ENCODE peak calls at places on chromosomes 2 and 18, in four cellular contexts. W is GM10248, Y is coronary artery, R is foreskin fibroblast. C is an unnamed sample.

GRCh38 chr2:20584045-20584636 is 66.8 kb downstream of the HS1BP3 start:
- DNase-seq in Y (no peak), R (peak; percentile 91), W (no peak), C (no peak)

GRCh38 chr2:230224458-230224857 is 1.1 kb upstream of the SP140 start:
- DNase-seq in R (no peak), W (no peak), Y (no peak), C (no peak)

GRCh38 chr2:9760069-9760910 is 83.0 kb upstream of the TAF1B start:
- DNase-seq in Y (no peak), W (no peak), R (no peak), C (no peak)

GRCh38 chr18:48018806-48019295 is 88.4 kb upstream of the SMAD2 start:
- DNase-seq in W (no peak), R (no peak), Y (peak; percentile 5), C (no peak)

GRCh38 chr2:238763471-238763995 is 84.4 kb upstream of the TWIST2 start:
- DNase-seq in R (no peak), W (no peak), Y (no peak), C (no peak)

GRCh38 chr2:68799615-68800400 is 65.2 kb downstream of the ARHGAP25 start:
- DNase-seq in R (no peak), W (no peak), Y (no peak), C (no peak)

GRCh38 chr2:147789720-147790119 is 55.1 kb upstream of the ACVR2A start:
- DNase-seq in R (peak; percentile 54), W (no peak), Y (no peak), C (no peak)

GRCh38 chr2:47389692-47390091 is 13.3 kb upstream of the MSH2 start:
- DNase-seq in Y (no peak), R (no peak), W (no peak), C (no peak)

GRCh38 chr2:169776483-169776802 is 22.2 kb upstream of the SSB start:
- DNase-seq in W (no peak), Y (no peak), R (no peak), C (no peak)

GRCh38 chr18:79802298-79802697 is 4.6 kb downstream of the KCNG2 start:
- DNase-seq in R (no peak), Y (no peak), W (no peak), C (no peak)

GRCh38 chr2:230106771-230107170 is 38.0 kb upstream of the SLC16A14 start:
- DNase-seq in W (no peak), Y (no peak), R (no peak), C (no peak)

GRCh38 chr2:169933124-169933711 is 106.0 kb downstream of the UBR3 start:
- DNase-seq in Y (no peak), R (peak; percentile 32), W (peak; percentile 33), C (no peak)

GRCh38 chr2:185137700-185138099 is 539.4 kb downstream of the ZNF804A start:
- DNase-seq in W (no peak), R (no peak), Y (no peak), C (no peak)

GRCh38 chr2:213766465-213766891 is 482.2 kb downstream of the SPAG16 start:
- DNase-seq in W (peak; percentile 60), Y (no peak), R (no peak), C (no peak)

GRCh38 chr2:134282638-134283400 is 28.9 kb downstream of the MGAT5 start:
- DNase-seq in Y (no peak), W (peak; percentile 46), R (no peak), C (peak; percentile 17)

GRCh38 chr2:75379811-75380210 is 180.5 kb upstream of the TACR1 start:
- DNase-seq in R (no peak), W (no peak), Y (no peak), C (no peak)

GRCh38 chr18:63848159-63848558 is 39.3 kb upstream of the SERPINB2 start:
- DNase-seq in R (peak; percentile 76), Y (no peak), W (no peak), C (no peak)

GRCh38 chr2:72263043-72263780 is 115.5 kb upstream of the CYP26B1 start:
- DNase-seq in W (no peak), Y (no peak), R (peak; percentile 23), C (no peak)

GRCh38 chr2:223090540-223091235 is 38.7 kb downstream of the KCNE4 start:
- DNase-seq in W (no peak), Y (no peak), R (no peak), C (no peak)

DNA sequence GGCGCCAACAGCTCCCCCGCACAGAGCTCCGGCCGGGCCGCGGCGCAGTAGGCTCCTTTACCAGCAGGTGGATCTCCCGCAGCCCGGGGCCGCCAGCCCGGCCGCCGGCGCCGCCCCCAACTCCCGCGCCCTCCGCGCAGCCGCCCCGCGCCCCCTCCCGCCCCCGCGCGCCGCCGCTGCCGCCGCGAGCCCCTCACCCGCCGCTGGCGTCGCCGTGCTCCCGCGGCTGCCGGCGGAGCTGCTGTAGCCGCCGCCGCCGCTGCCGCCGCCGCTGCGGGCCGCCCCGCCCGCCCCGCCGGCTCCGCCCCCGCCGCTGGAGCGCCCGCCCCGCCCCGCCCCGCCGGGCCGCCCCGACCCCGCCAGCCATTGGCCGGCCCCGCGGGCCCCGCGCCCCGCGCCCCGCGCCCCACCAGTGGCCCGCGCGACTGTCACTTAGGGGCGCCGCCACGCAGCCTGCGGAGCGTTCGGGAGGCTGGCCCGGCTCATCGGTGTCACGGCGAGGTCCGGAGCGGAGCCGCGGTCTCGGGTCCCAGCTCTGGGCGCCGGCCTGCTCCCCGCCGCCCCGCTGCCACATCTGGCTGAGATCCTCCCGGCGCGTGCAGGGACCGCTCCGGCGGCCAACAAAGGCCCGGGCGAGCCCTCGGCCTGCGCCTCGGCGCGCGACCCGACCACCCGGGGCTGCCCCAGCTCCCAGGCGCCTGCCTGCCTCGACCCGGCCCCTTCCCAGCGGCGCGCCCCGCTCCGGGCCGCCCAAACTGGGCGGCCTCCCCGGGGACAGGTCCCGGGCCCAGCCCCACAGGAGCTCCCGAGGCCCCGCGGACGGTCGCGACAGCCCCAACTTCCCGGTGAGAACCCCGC is at the start of gene MGAT4A:
- DNase-seq in R (peak; percentile 59), Y (peak; percentile 87), W (peak; percentile 85), C (peak; percentile 76)
- TF ChIP-seq CTCF in R (no peak), Y (no peak), W (no peak), C (no peak)

GRCh38 chr2:224608104-224608503 is 22.9 kb upstream of the CUL3 start:
- DNase-seq in W (no peak), Y (no peak), R (no peak), C (no peak)

GRCh38 chr2:224613543-224614317 is 28.6 kb upstream of the CUL3 start:
- DNase-seq in R (no peak), W (no peak), Y (no peak), C (no peak)

GRCh38 chr2:224612581-224612980 is 27.4 kb upstream of the CUL3 start:
- DNase-seq in R (peak; percentile 57), Y (no peak), W (no peak), C (no peak)

GRCh38 chr2:224611938-224612337 is 26.8 kb upstream of the CUL3 start:
- DNase-seq in Y (no peak), R (no peak), W (no peak), C (no peak)
- TF ChIP-seq CTCF in Y (no peak), R (no peak), W (peak; percentile 29), C (no peak)

GRCh38 chr2:30197570-30197969 is 33.8 kb upstream of the LBH start:
- DNase-seq in R (no peak), W (no peak), Y (no peak), C (no peak)
- TF ChIP-seq CTCF in R (no peak), W (no peak), Y (no peak), C (no peak)

GRCh38 chr2:167692191-167692590 is 555.2 kb downstream of the STK39 start:
- DNase-seq in R (peak; percentile 19), W (no peak), Y (no peak), C (no peak)

GRCh38 chr2:167686691-167687090 is 560.7 kb downstream of the STK39 start:
- DNase-seq in Y (no peak), W (no peak), R (no peak), C (no peak)

DNA sequence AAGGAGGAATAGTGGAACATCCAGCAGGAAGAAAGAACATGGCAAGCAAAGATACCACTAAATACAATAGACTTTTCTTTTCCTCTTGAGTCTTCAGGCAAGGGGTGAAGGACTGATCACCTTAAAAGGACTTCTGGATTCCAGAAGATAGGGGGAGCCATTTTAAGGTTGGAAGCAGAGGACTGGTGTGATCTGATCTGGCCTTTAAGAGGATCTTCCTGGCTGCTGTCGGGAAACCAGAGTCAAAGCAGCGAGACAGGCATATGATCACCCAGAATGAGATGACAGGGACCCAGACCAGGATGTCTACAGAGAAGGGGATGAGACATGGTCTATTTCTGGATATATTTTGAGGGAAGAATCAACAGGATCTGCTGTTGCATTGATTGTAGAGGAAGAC is 558.0 kb downstream of the STK39 start:
- DNase-seq in Y (no peak), R (no peak), W (no peak), C (no peak)
- TF ChIP-seq CTCF in Y (no peak), R (no peak), W (no peak), C (no peak)

DNA sequence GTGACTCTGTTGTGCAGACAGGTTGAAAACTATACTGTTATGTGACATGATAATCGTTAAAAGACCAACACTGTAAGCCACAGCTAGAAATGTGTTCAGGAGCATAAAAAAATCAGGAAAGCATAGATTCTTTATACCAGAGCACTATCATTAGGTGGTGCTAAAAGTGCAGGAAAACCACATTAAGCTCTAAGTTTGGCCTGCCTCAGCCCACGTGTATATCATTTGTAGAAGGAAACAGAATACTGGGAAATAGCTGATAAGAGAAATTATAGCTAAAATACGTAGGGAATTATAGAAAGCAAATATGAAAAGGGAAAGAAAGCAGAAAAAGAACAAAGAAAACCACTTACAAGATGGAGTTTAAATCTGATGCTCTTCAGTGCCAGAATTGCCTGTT is 26.5 kb upstream of the C2orf74 start:
- DNase-seq in Y (no peak), R (peak; percentile 73), W (no peak), C (no peak)
- TF ChIP-seq CTCF in Y (no peak), R (peak; percentile 36), W (peak; percentile 45), C (no peak)

DNA sequence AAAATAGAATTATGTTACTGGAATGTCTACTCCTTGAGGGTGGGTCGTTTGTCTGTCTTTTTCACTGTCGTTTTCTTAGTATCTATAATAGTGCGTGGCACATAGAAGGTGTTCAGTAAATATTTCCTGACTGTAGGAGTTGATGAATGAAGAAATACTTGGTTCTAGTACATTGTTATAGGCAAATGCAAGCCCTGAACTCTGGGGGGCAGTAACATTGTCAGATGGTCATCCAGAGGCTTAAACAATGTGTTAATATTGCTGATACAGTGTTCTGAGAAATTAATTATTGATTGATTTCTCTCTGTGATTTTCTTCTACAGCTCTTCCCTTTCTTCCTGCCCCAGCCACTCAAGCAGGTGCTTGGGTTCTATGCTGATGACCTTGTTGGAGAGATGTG is 24.4 kb upstream of the THOC1 start:
- DNase-seq in Y (no peak), W (no peak), R (peak; percentile 58), C (no peak)
- TF ChIP-seq CTCF in Y (no peak), W (no peak), R (peak; percentile 29), C (no peak)

GRCh38 chr18:49784427-49785185 is 28.7 kb downstream of the ACAA2 start:
- DNase-seq in R (peak; percentile 55), W (no peak), Y (no peak), C (no peak)
- TF ChIP-seq CTCF in R (peak; percentile 41), W (peak; percentile 2), Y (no peak), C (no peak)

GRCh38 chr2:146312899-146313298 is 1531.9 kb upstream of the ACVR2A start:
- DNase-seq in Y (no peak), R (peak; percentile 55), W (no peak), C (no peak)
- TF ChIP-seq CTCF in Y (no peak), R (no peak), W (no peak), C (no peak)